ENCODE peak calls at places on chromosomes 1 and 21, in six cellular contexts. X is heart right ventricle, I is T-cell, J is NT2/D1, E is nephron progenitor cell, K is H1. D is an unnamed sample.

GRCh38 chr21:15774590-15774989 is 44.8 kb downstream of the USP25 start:
- DNase-seq in X (no peak), I (no peak), J (no peak), E (no peak), K (no peak), D (no peak)

GRCh38 chr1:181043025-181043880 is 9.5 kb downstream of the MR1 start:
- DNase-seq in X (no peak), I (no peak), J (no peak), E (no peak), K (no peak), D (no peak)

GRCh38 chr1:107105914-107106313 is 34.9 kb upstream of the NTNG1 start:
- DNase-seq in X (no peak), I (no peak), J (no peak), E (no peak), K (no peak), D (no peak)

GRCh38 chr1:207884276-207885029 is 26.5 kb downstream of the CD34 start:
- DNase-seq in X (no peak), I (no peak), J (no peak), E (no peak), K (no peak), D (no peak)

GRCh38 chr1:219660666-219661463 is 48.0 kb upstream of the ZC3H11B start:
- DNase-seq in X (peak), I (no peak), J (peak), E (peak), K (peak), D (peak)

GRCh38 chr1:108209456-108210108 is 9.4 kb upstream of the SLC25A24 start:
- DNase-seq in X (no peak), I (no peak), J (no peak), E (no peak), K (no peak), D (no peak)

GRCh38 chr1:164801791-164802572 is 243.0 kb downstream of the PBX1 start:
- DNase-seq in X (no peak), I (no peak), J (no peak), E (no peak), K (no peak), D (no peak)

GRCh38 chr1:156276966-156277381 is 5.7 kb downstream of the SMG5 start:
- DNase-seq in X (no peak), I (no peak), J (no peak), E (no peak), K (no peak), D (no peak)

GRCh38 chr21:14979264-14979663 is 85.5 kb downstream of the NRIP1 start:
- DNase-seq in X (no peak), I (no peak), J (no peak), E (no peak), K (no peak), D (no peak)

GRCh38 chr1:189619682-189620332 is 857.9 kb downstream of the BRINP3 start:
- DNase-seq in X (no peak), I (no peak), J (no peak), E (no peak), K (no peak), D (no peak)

GRCh38 chr21:37763298-37763697 is 153.0 kb downstream of the KCNJ6 start:
- DNase-seq in X (no peak), I (no peak), J (no peak), E (no peak), K (no peak), D (no peak)

GRCh38 chr21:37927711-37928110 is 11.5 kb upstream of the KCNJ6 start:
- DNase-seq in X (no peak), I (no peak), J (no peak), E (no peak), K (no peak), D (no peak)

GRCh38 chr1:11643782-11644181 is 10.4 kb downstream of the FBXO2 start:
- DNase-seq in X (no peak), I (no peak), J (no peak), E (no peak), K (no peak), D (no peak)

GRCh38 chr21:34534522-34534921 is 22.5 kb upstream of the KCNE1 start:
- DNase-seq in X (no peak), I (no peak), J (no peak), E (no peak), K (no peak), D (no peak)

GRCh38 chr1:201396859-201397464 is 2.2 kb downstream of the LAD1 start:
- DNase-seq in X (no peak), I (no peak), J (no peak), E (no peak), K (no peak), D (no peak)

GRCh38 chr1:15328785-15329480 is 80.8 kb upstream of the EFHD2 start:
- DNase-seq in X (peak), I (no peak), J (no peak), E (no peak), K (no peak), D (peak)

GRCh38 chr1:43137445-43138052 is 34.5 kb downstream of the EBNA1BP2 start:
- DNase-seq in X (peak), I (no peak), J (no peak), E (no peak), K (no peak), D (no peak)

GRCh38 chr1:182460550-182460951 is 10.6 kb downstream of the RGSL1 start:
- DNase-seq in X (no peak), I (no peak), J (no peak), E (no peak), K (no peak), D (no peak)

GRCh38 chr1:165633624-165634023 is 2.6 kb downstream of the MGST3 start:
- DNase-seq in X (no peak), I (no peak), J (no peak), E (no peak), K (no peak), D (peak)

GRCh38 chr1:8025671-8026144 is 401 bp downstream of the ERRFI1 start:
- DNase-seq in X (no peak), I (no peak), J (no peak), E (no peak), K (peak), D (no peak)

GRCh38 chr1:244112646-244113045 is 61.6 kb downstream of the ZBTB18 start:
- DNase-seq in X (no peak), I (no peak), J (no peak), E (no peak), K (no peak), D (peak)

GRCh38 chr21:14916676-14917141 is 148.1 kb downstream of the NRIP1 start:
- DNase-seq in X (no peak), I (no peak), J (no peak), E (no peak), K (no peak), D (no peak)

GRCh38 chr1:97186381-97186780 is 464.8 kb downstream of the PTBP2 start:
- DNase-seq in X (no peak), I (no peak), J (peak), E (no peak), K (no peak), D (no peak)

GRCh38 chr1:150282558-150282958 is 204 bp downstream of the CIART start:
- DNase-seq in X (no peak), I (no peak), J (no peak), E (no peak), K (no peak), D (no peak)